ENCODE peak calls at places on chromosomes 11 and 22, in four cellular contexts. Q is lower leg skin, Y is ovary, R is tibial nerve. M is an unnamed sample.

GRCh38 chr11:122727101-122727929 is 71.8 kb downstream of the UBASH3B start:
- DNase-seq in Q (no peak), Y (no peak), R (no peak), M (no peak)

GRCh38 chr11:20775331-20775730 is 105.9 kb downstream of the NELL1 start:
- DNase-seq in Q (no peak), Y (no peak), R (no peak), M (no peak)

GRCh38 chr11:10371926-10372641 is 67.2 kb downstream of the ADM start:
- DNase-seq in Q (no peak), Y (no peak), R (no peak), M (no peak)

GRCh38 chr11:107931206-107931605 is 3.0 kb downstream of the RAB39A start:
- DNase-seq in Q (no peak), Y (no peak), R (no peak), M (no peak)

GRCh38 chr11:118396097-118396501 is 5.3 kb upstream of the ATP5MG start:
- DNase-seq in Q (no peak), Y (no peak), R (no peak), M (no peak)

GRCh38 chr22:30249049-30250038 is 2.8 kb upstream of the LIF start:
- DNase-seq in Q (no peak), Y (no peak), R (peak), M (no peak)

GRCh38 chr11:14908214-14908880 is 16.3 kb upstream of the CYP2R1 start:
- DNase-seq in Q (no peak), Y (no peak), R (peak), M (no peak)

GRCh38 chr11:15937601-15938361 is 418.6 kb downstream of the SOX6 start:
- DNase-seq in Q (no peak), Y (no peak), R (no peak), M (no peak)

GRCh38 chr11:122048401-122048800 is 67.6 kb downstream of the BLID start:
- DNase-seq in Q (no peak), Y (no peak), R (no peak), M (no peak)

GRCh38 chr11:67663515-67664212 is 10.8 kb downstream of the ALDH3B2 start:
- DNase-seq in Q (no peak), Y (no peak), R (no peak), M (no peak)

GRCh38 chr11:45817191-45817590 is 12.2 kb downstream of the SLC35C1 start:
- DNase-seq in Q (no peak), Y (no peak), R (no peak), M (peak)

GRCh38 chr22:20095521-20095920 is 15.5 kb downstream of the DGCR8 start:
- DNase-seq in Q (no peak), Y (no peak), R (no peak), M (no peak)

GRCh38 chr22:20093437-20093836 is 13.4 kb downstream of the DGCR8 start:
- DNase-seq in Q (no peak), Y (no peak), R (no peak), M (peak)

GRCh38 chr22:20091690-20092476 is 11.8 kb downstream of the DGCR8 start:
- DNase-seq in Q (no peak), Y (no peak), R (no peak), M (peak)

GRCh38 chr22:20092477-20092854 is 12.4 kb downstream of the DGCR8 start:
- DNase-seq in Q (no peak), Y (no peak), R (no peak), M (peak)

GRCh38 chr22:20094158-20094807 is 14.2 kb downstream of the DGCR8 start:
- DNase-seq in Q (no peak), Y (no peak), R (no peak), M (peak)
- TF ChIP-seq POLR2A in Q (no peak), Y (no peak), R (no peak), M (no peak)

DNA sequence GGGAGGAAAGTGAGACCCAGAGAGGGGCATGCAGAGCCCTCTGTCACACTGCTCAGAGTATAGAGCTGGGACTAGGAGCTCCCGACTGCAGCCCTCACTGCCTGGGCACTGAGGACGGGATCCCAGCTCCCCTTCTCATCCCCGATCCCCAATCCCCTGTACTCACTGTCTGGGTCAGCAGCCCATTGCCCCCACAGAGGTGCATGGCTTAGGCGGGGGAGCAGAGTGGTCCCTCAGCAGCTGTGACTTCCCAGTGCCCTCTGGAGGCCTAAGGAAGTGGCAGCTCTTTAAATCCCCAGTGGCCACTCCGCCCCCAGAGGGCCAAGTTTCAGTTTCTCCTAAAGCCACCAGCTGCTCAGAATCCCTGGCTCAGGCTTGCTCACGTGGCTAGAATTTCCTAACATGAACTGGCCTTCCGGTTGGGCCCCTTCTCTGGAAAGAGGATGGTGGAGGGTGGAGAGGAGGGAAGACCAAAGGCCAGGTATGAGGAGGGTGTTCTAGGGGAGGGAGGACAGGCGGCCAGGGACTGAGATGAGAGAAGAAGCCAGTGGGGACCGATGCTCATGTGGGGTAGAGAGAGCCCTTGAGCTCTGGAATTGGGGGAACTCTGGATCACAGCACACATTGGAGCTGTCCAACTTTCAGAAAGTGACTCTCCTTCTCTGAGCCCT is at the start of gene BATF2:
- DNase-seq in Q (peak), Y (peak), R (peak), M (peak)
- TF ChIP-seq POLR2A in Q (no peak), Y (no peak), R (no peak), M (no peak)

GRCh38 chr22:45336971-45337431 is 27.3 kb downstream of the FAM118A start:
- DNase-seq in Q (peak), Y (peak), R (peak), M (peak)
- TF ChIP-seq POLR2A in Q (no peak), Y (no peak), R (no peak), M (no peak)

GRCh38 chr11:416757-417621 is 2.2 kb upstream of the SIGIRR start:
- DNase-seq in Q (no peak), Y (no peak), R (no peak), M (peak)

GRCh38 chr11:415640-416041 is 842 bp upstream of the SIGIRR start:
- DNase-seq in Q (no peak), Y (no peak), R (no peak), M (peak)

GRCh38 chr11:414333-414857 is 404 bp downstream of the SIGIRR start:
- DNase-seq in Q (no peak), Y (no peak), R (no peak), M (peak)

GRCh38 chr11:417652-418342 is 3.0 kb upstream of the SIGIRR start:
- DNase-seq in Q (no peak), Y (no peak), R (no peak), M (peak)

DNA sequence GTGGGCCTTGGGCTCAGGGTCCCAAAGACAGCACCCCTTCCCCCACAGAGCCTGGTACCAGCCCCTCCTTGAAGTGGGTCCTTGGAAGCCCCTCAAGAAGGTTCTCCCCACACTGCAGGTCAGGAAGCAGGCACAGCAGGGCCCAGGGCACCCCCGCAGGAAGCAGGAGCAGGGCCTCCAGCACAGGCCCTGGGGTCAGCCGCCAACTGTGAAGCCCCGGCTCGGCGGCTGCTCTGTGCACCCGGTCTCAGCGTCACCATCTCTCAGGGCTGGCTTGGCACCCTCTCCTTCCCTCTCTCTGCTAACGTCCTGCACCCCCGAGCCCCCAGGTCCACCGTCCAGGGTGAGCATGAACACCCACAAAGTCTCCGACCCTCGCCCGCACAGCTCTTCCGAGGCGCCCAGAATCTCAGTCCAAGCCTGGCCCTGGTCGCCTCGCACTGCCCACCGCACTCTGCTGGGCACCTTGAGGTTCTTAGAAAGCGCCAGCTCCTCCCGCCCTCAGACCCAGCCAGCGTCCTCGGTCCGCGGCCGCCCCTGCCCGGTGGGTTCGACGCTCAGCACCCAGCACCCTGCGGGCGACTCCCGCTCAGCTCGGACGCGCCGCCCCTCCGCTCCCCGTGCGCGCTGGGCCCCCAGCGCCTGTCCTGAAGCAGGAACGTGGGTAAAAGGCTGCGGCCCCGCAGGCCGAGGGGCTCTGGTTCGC is 1.4 kb upstream of the SIGIRR start:
- DNase-seq in Q (no peak), Y (no peak), R (no peak), M (no peak)
- TF ChIP-seq POLR2A in Q (no peak), Y (no peak), R (no peak), M (no peak)

M was measured in spleen.